ENCODE peak calls at places on chromosomes 1 and 21, in seven cellular contexts. P is A673, S is K562, K is MM.1S, V is DND-41, U is neural progenitor cell, X is PC-9. D is an unnamed sample. For H3K4me1, the result is how much of the 10 kb centered on the place peaks cover.

GRCh38 chr1:36471830-36472641 is 7.9 kb upstream of the MRPS15 start:
- DNase-seq in X (no peak), U (peak), P (no peak), K (no peak), S (no peak), V (no peak), D (no peak)

GRCh38 chr1:183164963-183165362 is 21.1 kb upstream of the LAMC2 start:
- DNase-seq in K (no peak), V (no peak), U (peak), P (no peak), S (no peak), X (no peak), D (no peak)

GRCh38 chr1:185561629-185562028 is 172.6 kb upstream of the HMCN1 start:
- DNase-seq in S (no peak), U (no peak), K (peak), X (no peak), V (no peak), P (no peak), D (no peak)

GRCh38 chr1:25904942-25905679 is 1.1 kb downstream of the STMN1 start:
- DNase-seq in V (peak), U (peak), X (peak), S (peak), P (peak), K (peak), D (peak)

GRCh38 chr1:57157818-57158606 is 192.2 kb upstream of the C8B start:
- DNase-seq in X (no peak), K (no peak), S (no peak), U (no peak), V (no peak), P (no peak), D (peak)

GRCh38 chr1:201731592-201731991 is 97.4 kb upstream of the IPO9 start:
- DNase-seq in P (no peak), X (no peak), K (no peak), V (no peak), S (no peak), U (no peak), D (no peak)

GRCh38 chr1:232921416-232921815 is 29.0 kb upstream of the NTPCR start:
- DNase-seq in K (no peak), S (no peak), X (no peak), V (no peak), P (no peak), U (no peak), D (no peak)

GRCh38 chr1:171252482-171252881 is 4.2 kb downstream of the FMO1 start:
- DNase-seq in S (no peak), P (no peak), V (peak), X (no peak), K (peak), U (peak), D (no peak)

GRCh38 chr1:59846209-59846894 is 31.6 kb downstream of the HOOK1 start:
- DNase-seq in P (peak), V (no peak), S (no peak), K (no peak), U (no peak), X (no peak), D (no peak)

GRCh38 chr21:45935628-45936027 is 45.9 kb upstream of the COL6A1 start:
- DNase-seq in U (peak), X (no peak), S (no peak), K (no peak), P (no peak), V (peak), D (no peak)

GRCh38 chr1:113905435-113905861 is 322 bp downstream of the DCLRE1B start:
- DNase-seq in S (peak), V (no peak), K (peak), P (no peak), U (peak), X (no peak), D (peak)

GRCh38 chr1:192158181-192158580 is at the start of gene RGS18:
- DNase-seq in U (no peak), X (no peak), S (no peak), V (no peak), K (no peak), P (peak), D (no peak)

GRCh38 chr1:26786437-26787380 is 1.0 kb upstream of the PIGV start:
- DNase-seq in S (peak), V (peak), X (peak), U (peak), P (peak), K (peak), D (peak)

GRCh38 chr1:219661464-219662092 is 48.7 kb upstream of the ZC3H11B start:
- DNase-seq in K (no peak), V (no peak), S (no peak), X (no peak), P (no peak), U (no peak), D (no peak)

GRCh38 chr1:4674117-4674516 is 19.7 kb downstream of the AJAP1 start:
- DNase-seq in X (no peak), K (no peak), U (no peak), P (no peak), S (no peak), V (no peak), D (no peak)

GRCh38 chr1:4675454-4676186 is 21.2 kb downstream of the AJAP1 start:
- DNase-seq in X (no peak), V (no peak), P (no peak), U (no peak), S (no peak), K (no peak), D (no peak)

GRCh38 chr1:4676258-4676657 is 21.8 kb downstream of the AJAP1 start:
- DNase-seq in V (no peak), U (no peak), S (no peak), P (no peak), K (no peak), X (no peak), D (no peak)

GRCh38 chr1:4673494-4673893 is 19.1 kb downstream of the AJAP1 start:
- DNase-seq in P (no peak), K (no peak), U (no peak), X (no peak), S (no peak), V (no peak), D (no peak)

GRCh38 chr1:4674676-4675075 is 20.3 kb downstream of the AJAP1 start:
- DNase-seq in V (no peak), S (no peak), U (no peak), P (no peak), K (no peak), X (no peak), D (no peak)
- TF ChIP-seq EZH2 in V (no peak), S (no peak), U (no peak), P (no peak), K (no peak), X (no peak), D (no peak)

GRCh38 chr1:206560021-206560716 is 52.1 kb downstream of the EIF2D start:
- DNase-seq in K (peak), V (no peak), P (no peak), X (no peak), S (no peak), U (no peak), D (peak)
- H3K4me1 ChIP-seq in K (half or more), V (half or more), P (under half), X (under half), S (under half), U (under half), D (under half)

GRCh38 chr1:229822026-229822425 is 196.0 kb downstream of the URB2 start:
- DNase-seq in P (no peak), V (no peak), X (no peak), S (no peak), K (no peak), U (no peak), D (no peak)
- TF ChIP-seq EZH2 in P (no peak), V (no peak), X (no peak), S (no peak), K (no peak), U (no peak), D (no peak)

DNA sequence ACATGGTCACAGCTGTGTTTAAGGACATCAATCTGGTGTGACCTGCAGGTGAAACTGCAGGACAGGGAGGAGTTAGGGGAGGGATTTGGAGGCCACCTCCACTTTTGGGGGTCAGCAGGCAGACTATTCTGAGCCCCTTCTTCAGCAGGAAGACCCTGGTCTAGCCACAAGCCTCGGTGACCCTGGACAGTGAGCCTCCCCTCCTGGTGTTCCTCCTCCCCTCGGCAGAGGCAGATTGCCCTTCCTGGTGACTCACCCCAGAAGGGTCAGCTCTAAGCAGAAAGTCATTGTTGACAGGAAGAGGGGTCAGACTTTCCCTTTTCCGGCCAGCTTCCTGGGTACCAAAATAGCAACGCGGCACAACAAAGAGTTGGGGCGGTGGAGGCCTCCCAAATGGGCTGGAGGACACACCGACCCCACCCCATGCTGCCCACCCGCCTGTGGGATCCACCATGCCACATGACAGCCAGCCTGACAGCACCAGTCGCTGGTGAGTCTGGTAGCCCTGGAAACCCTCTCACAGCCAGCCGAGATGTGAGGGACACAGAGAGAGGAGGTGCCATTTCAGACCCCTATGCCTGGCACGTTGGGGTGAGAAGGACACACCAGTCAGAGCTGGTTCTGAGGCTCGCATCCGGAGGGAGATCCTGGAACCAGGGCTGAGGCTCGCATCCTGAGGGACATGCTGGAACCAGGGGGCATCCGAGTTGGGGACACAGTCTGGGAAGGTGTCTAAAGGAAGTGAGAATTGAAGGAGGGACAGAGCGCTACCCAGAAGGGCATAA is 14.7 kb upstream of the CSF1 start:
- DNase-seq in K (no peak), V (no peak), P (no peak), U (no peak), S (peak), X (peak), D (no peak)
- H3K4me1 ChIP-seq in K (under half), V (under half), P (under half), U (under half), S (under half), X (half or more), D (under half)

DNA sequence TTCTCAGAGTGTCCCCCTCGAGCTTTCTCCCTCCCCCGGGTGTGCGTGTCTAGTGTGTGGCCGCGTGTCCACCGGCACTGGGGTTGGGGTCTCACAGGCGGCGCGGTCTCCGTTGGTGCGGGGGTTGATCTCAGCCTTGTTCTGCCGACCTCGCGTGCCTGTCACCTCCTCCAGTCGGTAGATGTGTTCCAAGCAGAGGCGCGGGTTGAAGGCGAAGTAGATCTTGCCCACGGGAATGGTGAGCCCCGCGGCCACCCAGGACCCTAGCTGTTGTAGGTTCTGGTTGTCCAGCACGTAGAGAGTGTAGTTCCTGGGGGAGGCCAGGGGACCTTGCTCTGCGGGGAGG is 9.8 kb downstream of the INSRR start:
- DNase-seq in X (no peak), V (no peak), S (no peak), P (no peak), K (no peak), U (no peak), D (no peak)
- TF ChIP-seq EZH2 in X (no peak), V (no peak), S (no peak), P (no peak), K (no peak), U (peak), D (peak)

GRCh38 chr1:229128209-229128608 is 142.7 kb upstream of the RAB4A start:
- DNase-seq in S (no peak), U (no peak), P (no peak), X (no peak), K (no peak), V (no peak), D (no peak)

GRCh38 chr1:229124471-229125198 is 146.3 kb upstream of the RAB4A start:
- DNase-seq in V (no peak), X (no peak), S (no peak), U (no peak), K (no peak), P (no peak), D (peak)

GRCh38 chr1:229130028-229130668 is 140.8 kb upstream of the RAB4A start:
- DNase-seq in X (no peak), P (no peak), V (peak), S (no peak), U (no peak), K (no peak), D (peak)

GRCh38 chr1:229129306-229130027 is 141.4 kb upstream of the RAB4A start:
- DNase-seq in U (no peak), V (peak), X (no peak), S (no peak), K (no peak), P (no peak), D (no peak)

GRCh38 chr1:229127301-229127700 is 143.6 kb upstream of the RAB4A start:
- DNase-seq in X (no peak), P (no peak), K (peak), S (no peak), U (no peak), V (peak), D (no peak)
- H3K4me1 ChIP-seq in X (under half), P (under half), K (under half), S (under half), U (under half), V (under half), D (under half)